ENCODE peak calls at places on chromosomes 2 and 18, in seven cellular contexts. Q, B, J, M, O, H and A are unnamed samples.

GRCh38 chr2:206790311-206790935 is 25.0 kb downstream of the FASTKD2 start:
- DNase-seq in Q (no peak), B (no peak), J (no peak), M (no peak), O (no peak), H (no peak), A (no peak)

GRCh38 chr2:184326076-184326475 is 272.3 kb upstream of the ZNF804A start:
- DNase-seq in Q (no peak), B (no peak), J (no peak), M (no peak), O (no peak), H (no peak), A (peak; percentile 29)

GRCh38 chr18:48124857-48125626 is 194.6 kb upstream of the SMAD2 start:
- DNase-seq in Q (no peak), B (no peak), J (no peak), M (no peak), O (no peak), H (no peak), A (no peak)

GRCh38 chr2:234091432-234091879 is 41.0 kb downstream of the SPP2 start:
- DNase-seq in Q (no peak), B (no peak), J (no peak), M (no peak), O (no peak), H (no peak), A (no peak)

GRCh38 chr2:42923632-42924425 is 131.4 kb upstream of the HAAO start:
- DNase-seq in Q (no peak), B (no peak), J (no peak), M (no peak), O (no peak), H (no peak), A (no peak)

GRCh38 chr2:46239847-46240181 is 57.4 kb upstream of the EPAS1 start:
- DNase-seq in Q (no peak), B (no peak), J (no peak), M (no peak), O (no peak), H (no peak), A (no peak)

GRCh38 chr2:217106650-217107014 is 246.8 kb upstream of the TNP1 start:
- DNase-seq in Q (no peak), B (no peak), J (no peak), M (no peak), O (no peak), H (no peak), A (peak; percentile 6)

GRCh38 chr18:61988100-61988499 is 95.3 kb upstream of the RNF152 start:
- DNase-seq in Q (no peak), B (no peak), J (no peak), M (no peak), O (no peak), H (no peak), A (no peak)

GRCh38 chr18:23238152-23238531 is 102.9 kb downstream of the CABLES1 start:
- DNase-seq in Q (no peak), B (no peak), J (no peak), M (no peak), O (no peak), H (peak; percentile 57), A (no peak)

GRCh38 chr2:70514612-70515055 is 39.0 kb downstream of the TGFA start:
- DNase-seq in Q (peak; percentile 41), B (no peak), J (no peak), M (no peak), O (peak; percentile 79), H (no peak), A (no peak)

GRCh38 chr2:55158111-55158814 is 73.8 kb downstream of the CLHC1 start:
- DNase-seq in Q (no peak), B (no peak), J (no peak), M (no peak), O (no peak), H (no peak), A (no peak)

GRCh38 chr2:15363142-15363541 is 198.0 kb downstream of the NBAS start:
- DNase-seq in Q (no peak), B (no peak), J (no peak), M (no peak), O (no peak), H (no peak), A (no peak)

GRCh38 chr18:67104700-67105284 is 411.7 kb downstream of the DSEL start:
- DNase-seq in Q (peak; percentile 76), B (peak; percentile 77), J (peak; percentile 28), M (no peak), O (peak; percentile 90), H (peak; percentile 79), A (peak; percentile 82)

GRCh38 chr18:7927119-7927518 is 360.0 kb downstream of the PTPRM start:
- DNase-seq in Q (peak; percentile 23), B (no peak), J (no peak), M (no peak), O (no peak), H (no peak), A (no peak)

GRCh38 chr2:112296407-112296806 is 21.0 kb downstream of the ZC3H6 start:
- DNase-seq in Q (no peak), B (no peak), J (no peak), M (no peak), O (no peak), H (no peak), A (no peak)